ENCODE peak calls at places on chromosomes 11 and 22, in four cellular contexts. C is nephron progenitor cell; J is GM13976; I is activated T-helper 1 cell treated with anti-CD3 and anti-CD28 coated beads, Interleukin-2, amount 50 U/mL, for 16 hours. Q is an unnamed sample.

GRCh38 chr22:44200855-44201550 is 20.3 kb downstream of the PARVG start:
- DNase-seq in C (no peak), J (no peak), I (no peak), Q (peak)

GRCh38 chr11:106470230-106470629 is 392.8 kb downstream of the AASDHPPT start:
- DNase-seq in C (no peak), J (no peak), I (no peak), Q (no peak)

GRCh38 chr11:117057727-117058126 is 40.5 kb downstream of the SIK3 start:
- DNase-seq in C (no peak), J (no peak), I (no peak), Q (no peak)

GRCh38 chr11:94245121-94245520 is 59.3 kb upstream of the IZUMO1R start:
- DNase-seq in C (no peak), J (no peak), I (no peak), Q (no peak)

GRCh38 chr22:24827305-24827704 is 21.3 kb downstream of the SGSM1 start:
- DNase-seq in C (no peak), J (no peak), I (no peak), Q (no peak)

GRCh38 chr11:4068962-4069361 is 25.6 kb upstream of the RRM1 start:
- DNase-seq in C (no peak), J (no peak), I (no peak), Q (no peak)

GRCh38 chr11:35234836-35235235 is 95.9 kb downstream of the CD44 start:
- DNase-seq in C (no peak), J (no peak), I (no peak), Q (no peak)

GRCh38 chr11:122751298-122752070 is 86.8 kb upstream of the CRTAM start:
- DNase-seq in C (no peak), J (no peak), I (no peak), Q (no peak)

GRCh38 chr22:46256358-46256958 is 6.4 kb upstream of the CDPF1 start:
- DNase-seq in C (no peak), J (no peak), I (no peak), Q (no peak)

GRCh38 chr11:86805873-86806310 is 5.5 kb downstream of the PRSS23 start:
- DNase-seq in C (no peak), J (peak), I (no peak), Q (no peak)

GRCh38 chr11:108592591-108593213 is 866 bp downstream of the EXPH5 start:
- DNase-seq in C (peak), J (peak), I (peak), Q (no peak)

GRCh38 chr22:43241138-43241597 is 54.2 kb upstream of the TTLL12 start:
- DNase-seq in C (no peak), J (no peak), I (no peak), Q (no peak)

GRCh38 chr11:35247428-35247827 is 108.5 kb downstream of the CD44 start:
- DNase-seq in C (no peak), J (no peak), I (peak), Q (peak)

GRCh38 chr11:107653077-107653476 is 58.8 kb downstream of the SLN start:
- DNase-seq in C (no peak), J (no peak), I (no peak), Q (no peak)

Q was measured in breast epithelium.